ENCODE peak calls at places on chromosomes 12 and 14, in ten cellular contexts. One of them, this sample, is unnamed.

GRCh38 chr12:121110211-121110940 is 22.3 kb upstream of the P2RX7 start:
- DNase-seq in HS-27A: peak
- DNase-seq in right atrium auricular region: peak
- DNase-seq in NCI-H774: peak
- DNase-seq in neural crest cell: peak
- DNase-seq in cardiac fibroblast: peak
- DNase-seq in PC-9: peak
- DNase-seq in left ventricle myocardium superior: peak
- DNase-seq in effector CD4-positive, alpha-beta T cell: peak
- DNase-seq in activated T-cell treated with anti-CD3 and anti-CD28 coated beads for 24 hours: peak
- DNase-seq in this sample: peak

GRCh38 chr14:75440733-75441474 is 13.1 kb downstream of the JDP2 start:
- DNase-seq in HS-27A: no peak
- DNase-seq in right atrium auricular region: peak
- DNase-seq in NCI-H774: no peak
- DNase-seq in neural crest cell: no peak
- DNase-seq in cardiac fibroblast: peak
- DNase-seq in PC-9: no peak
- DNase-seq in left ventricle myocardium superior: peak
- DNase-seq in effector CD4-positive, alpha-beta T cell: no peak
- DNase-seq in activated T-cell treated with anti-CD3 and anti-CD28 coated beads for 24 hours: no peak
- DNase-seq in this sample: peak

GRCh38 chr12:101945361-101946232 is 68.2 kb downstream of the DRAM1 start:
- DNase-seq in HS-27A: no peak
- DNase-seq in right atrium auricular region: no peak
- DNase-seq in NCI-H774: peak
- DNase-seq in neural crest cell: no peak
- DNase-seq in cardiac fibroblast: no peak
- DNase-seq in PC-9: no peak
- DNase-seq in left ventricle myocardium superior: no peak
- DNase-seq in effector CD4-positive, alpha-beta T cell: no peak
- DNase-seq in activated T-cell treated with anti-CD3 and anti-CD28 coated beads for 24 hours: no peak
- DNase-seq in this sample: no peak

GRCh38 chr12:104699489-104700194 is 242.9 kb downstream of the CHST11 start:
- DNase-seq in HS-27A: no peak
- DNase-seq in right atrium auricular region: no peak
- DNase-seq in NCI-H774: no peak
- DNase-seq in neural crest cell: no peak
- DNase-seq in cardiac fibroblast: peak
- DNase-seq in PC-9: no peak
- DNase-seq in left ventricle myocardium superior: no peak
- DNase-seq in effector CD4-positive, alpha-beta T cell: no peak
- DNase-seq in activated T-cell treated with anti-CD3 and anti-CD28 coated beads for 24 hours: no peak
- DNase-seq in this sample: no peak

GRCh38 chr12:69392146-69392928 is 32.8 kb downstream of the YEATS4 start:
- DNase-seq in HS-27A: no peak
- DNase-seq in right atrium auricular region: no peak
- DNase-seq in NCI-H774: no peak
- DNase-seq in neural crest cell: no peak
- DNase-seq in cardiac fibroblast: no peak
- DNase-seq in PC-9: no peak
- DNase-seq in left ventricle myocardium superior: no peak
- DNase-seq in effector CD4-positive, alpha-beta T cell: no peak
- DNase-seq in activated T-cell treated with anti-CD3 and anti-CD28 coated beads for 24 hours: no peak
- DNase-seq in this sample: no peak

GRCh38 chr14:21024668-21025373 is at the start of gene NDRG2:
- DNase-seq in HS-27A: no peak
- DNase-seq in right atrium auricular region: peak
- DNase-seq in NCI-H774: peak
- DNase-seq in neural crest cell: peak
- DNase-seq in cardiac fibroblast: peak
- DNase-seq in PC-9: peak
- DNase-seq in left ventricle myocardium superior: peak
- DNase-seq in effector CD4-positive, alpha-beta T cell: peak
- DNase-seq in activated T-cell treated with anti-CD3 and anti-CD28 coated beads for 24 hours: peak
- DNase-seq in this sample: no peak

GRCh38 chr14:72736348-72736747 is 157.6 kb downstream of the DPF3 start:
- DNase-seq in HS-27A: peak
- DNase-seq in right atrium auricular region: no peak
- DNase-seq in NCI-H774: no peak
- DNase-seq in neural crest cell: no peak
- DNase-seq in cardiac fibroblast: peak
- DNase-seq in PC-9: no peak
- DNase-seq in left ventricle myocardium superior: no peak
- DNase-seq in effector CD4-positive, alpha-beta T cell: no peak
- DNase-seq in activated T-cell treated with anti-CD3 and anti-CD28 coated beads for 24 hours: no peak
- DNase-seq in this sample: peak

GRCh38 chr14:64232095-64232830 is 61.9 kb downstream of the ESR2 start:
- DNase-seq in HS-27A: peak
- DNase-seq in right atrium auricular region: no peak
- DNase-seq in NCI-H774: no peak
- DNase-seq in neural crest cell: no peak
- DNase-seq in cardiac fibroblast: peak
- DNase-seq in PC-9: peak
- DNase-seq in left ventricle myocardium superior: no peak
- DNase-seq in effector CD4-positive, alpha-beta T cell: no peak
- DNase-seq in activated T-cell treated with anti-CD3 and anti-CD28 coated beads for 24 hours: no peak
- DNase-seq in this sample: peak

GRCh38 chr14:61443481-61443880 is 122.1 kb downstream of the PRKCH start:
- DNase-seq in HS-27A: no peak
- DNase-seq in right atrium auricular region: no peak
- DNase-seq in NCI-H774: no peak
- DNase-seq in neural crest cell: no peak
- DNase-seq in cardiac fibroblast: no peak
- DNase-seq in PC-9: no peak
- DNase-seq in left ventricle myocardium superior: no peak
- DNase-seq in effector CD4-positive, alpha-beta T cell: no peak
- DNase-seq in activated T-cell treated with anti-CD3 and anti-CD28 coated beads for 24 hours: no peak
- DNase-seq in this sample: no peak

GRCh38 chr12:123713398-123714301 is 1.5 kb downstream of the ATP6V0A2 start:
- DNase-seq in HS-27A: no peak
- DNase-seq in right atrium auricular region: no peak
- DNase-seq in NCI-H774: no peak
- DNase-seq in neural crest cell: no peak
- DNase-seq in cardiac fibroblast: peak
- DNase-seq in PC-9: peak
- DNase-seq in left ventricle myocardium superior: no peak
- DNase-seq in effector CD4-positive, alpha-beta T cell: no peak
- DNase-seq in activated T-cell treated with anti-CD3 and anti-CD28 coated beads for 24 hours: no peak
- DNase-seq in this sample: no peak

GRCh38 chr14:59358105-59358504 is 107.1 kb downstream of the GPR135 start:
- DNase-seq in HS-27A: peak
- DNase-seq in right atrium auricular region: peak
- DNase-seq in NCI-H774: no peak
- DNase-seq in neural crest cell: no peak
- DNase-seq in cardiac fibroblast: peak
- DNase-seq in PC-9: peak
- DNase-seq in left ventricle myocardium superior: peak
- DNase-seq in effector CD4-positive, alpha-beta T cell: no peak
- DNase-seq in activated T-cell treated with anti-CD3 and anti-CD28 coated beads for 24 hours: no peak
- DNase-seq in this sample: no peak

GRCh38 chr12:66861157-66861750 is 182.4 kb upstream of the GRIP1 start:
- DNase-seq in HS-27A: peak
- DNase-seq in right atrium auricular region: peak
- DNase-seq in NCI-H774: peak
- DNase-seq in neural crest cell: peak
- DNase-seq in cardiac fibroblast: peak
- DNase-seq in PC-9: peak
- DNase-seq in left ventricle myocardium superior: peak
- DNase-seq in effector CD4-positive, alpha-beta T cell: peak
- DNase-seq in activated T-cell treated with anti-CD3 and anti-CD28 coated beads for 24 hours: peak
- DNase-seq in this sample: peak

GRCh38 chr12:41212625-41213024 is 24.5 kb downstream of the PDZRN4 start:
- DNase-seq in HS-27A: no peak
- DNase-seq in right atrium auricular region: no peak
- DNase-seq in NCI-H774: no peak
- DNase-seq in neural crest cell: no peak
- DNase-seq in cardiac fibroblast: no peak
- DNase-seq in PC-9: no peak
- DNase-seq in left ventricle myocardium superior: no peak
- DNase-seq in effector CD4-positive, alpha-beta T cell: no peak
- DNase-seq in activated T-cell treated with anti-CD3 and anti-CD28 coated beads for 24 hours: no peak
- DNase-seq in this sample: no peak

GRCh38 chr14:25111061-25111601 is 61.2 kb upstream of the STXBP6 start:
- DNase-seq in HS-27A: peak
- DNase-seq in right atrium auricular region: peak
- DNase-seq in NCI-H774: no peak
- DNase-seq in neural crest cell: no peak
- DNase-seq in cardiac fibroblast: peak
- DNase-seq in PC-9: peak
- DNase-seq in left ventricle myocardium superior: no peak
- DNase-seq in effector CD4-positive, alpha-beta T cell: no peak
- DNase-seq in activated T-cell treated with anti-CD3 and anti-CD28 coated beads for 24 hours: no peak
- DNase-seq in this sample: peak

GRCh38 chr14:80901260-80901659 is 40.3 kb downstream of the CEP128 start:
- DNase-seq in HS-27A: no peak
- DNase-seq in right atrium auricular region: no peak
- DNase-seq in NCI-H774: no peak
- DNase-seq in neural crest cell: no peak
- DNase-seq in cardiac fibroblast: no peak
- DNase-seq in PC-9: no peak
- DNase-seq in left ventricle myocardium superior: no peak
- DNase-seq in effector CD4-positive, alpha-beta T cell: no peak
- DNase-seq in activated T-cell treated with anti-CD3 and anti-CD28 coated beads for 24 hours: no peak
- DNase-seq in this sample: no peak

GRCh38 chr14:91387135-91387849 is 30.3 kb downstream of the CCDC88C start:
- DNase-seq in HS-27A: no peak
- DNase-seq in right atrium auricular region: no peak
- DNase-seq in NCI-H774: no peak
- DNase-seq in neural crest cell: no peak
- DNase-seq in cardiac fibroblast: peak
- DNase-seq in PC-9: no peak
- DNase-seq in left ventricle myocardium superior: no peak
- DNase-seq in effector CD4-positive, alpha-beta T cell: no peak
- DNase-seq in activated T-cell treated with anti-CD3 and anti-CD28 coated beads for 24 hours: no peak
- DNase-seq in this sample: peak

GRCh38 chr12:132433641-132434395 is 56.1 kb upstream of the FBRSL1 start:
- DNase-seq in HS-27A: no peak
- DNase-seq in right atrium auricular region: no peak
- DNase-seq in NCI-H774: no peak
- DNase-seq in neural crest cell: no peak
- DNase-seq in cardiac fibroblast: no peak
- DNase-seq in PC-9: peak
- DNase-seq in left ventricle myocardium superior: no peak
- DNase-seq in effector CD4-positive, alpha-beta T cell: no peak
- DNase-seq in activated T-cell treated with anti-CD3 and anti-CD28 coated beads for 24 hours: no peak
- DNase-seq in this sample: no peak

This sample was measured in astrocyte of the spinal cord.